ENCODE peak calls at places on chromosomes 2 and 18, in nine cellular contexts. I is mesothelial cell of epicardium, Z is omental fat pad, F is cardiac fibroblast, W is cardiac muscle cell, L is tibial nerve, J is RWPE1, G is Panc1, Y is H1. A is an unnamed sample.

GRCh38 chr2:32858713-32859112 is 88.0 kb upstream of the LTBP1 start:
- DNase-seq in W (no peak), I (no peak), G (no peak), L (no peak), F (no peak), Y (no peak), Z (no peak), J (no peak), A (no peak)

GRCh38 chr2:49251251-49251650 is 96.9 kb upstream of the FSHR start:
- DNase-seq in G (no peak), Z (no peak), F (no peak), I (no peak), L (no peak), Y (no peak), J (no peak), W (no peak), A (no peak)

GRCh38 chr2:232889876-232890401 is 19.9 kb downstream of the SNORC start:
- DNase-seq in W (no peak), Z (no peak), J (no peak), I (no peak), G (no peak), F (no peak), Y (no peak), L (no peak), A (no peak)

GRCh38 chr18:75802681-75803080 is 375.2 kb upstream of the SMIM21 start:
- DNase-seq in F (no peak), Y (no peak), W (no peak), Z (no peak), I (no peak), L (no peak), G (no peak), J (no peak), A (no peak)

GRCh38 chr2:112754562-112754961 is 9.8 kb downstream of the CKAP2L start:
- DNase-seq in J (no peak), L (no peak), I (no peak), G (no peak), Y (no peak), W (no peak), Z (no peak), F (no peak), A (no peak)

GRCh38 chr2:4340536-4340935 is 637.2 kb downstream of the DCDC2C start:
- DNase-seq in G (no peak), J (no peak), Y (no peak), I (no peak), Z (no peak), F (no peak), W (no peak), L (no peak), A (peak)

GRCh38 chr2:85273732-85274731 is 53.8 kb downstream of the TGOLN2 start:
- DNase-seq in L (no peak), J (peak), F (peak), Z (no peak), G (no peak), Y (no peak), W (peak), I (peak), A (peak)

GRCh38 chr2:135851858-135852257 is 14.9 kb upstream of the LCT start:
- DNase-seq in F (no peak), I (no peak), L (no peak), G (no peak), Y (no peak), J (no peak), Z (no peak), W (no peak), A (no peak)

GRCh38 chr2:203578511-203579130 is 43.5 kb upstream of the RAPH1 start:
- DNase-seq in G (no peak), Z (no peak), W (no peak), J (no peak), I (no peak), Y (no peak), F (no peak), L (no peak), A (no peak)

GRCh38 chr18:32919799-32920198 is 147.0 kb upstream of the KLHL14 start:
- DNase-seq in J (peak), I (no peak), W (no peak), L (no peak), Y (peak), F (no peak), Z (no peak), G (no peak), A (peak)

GRCh38 chr2:128303911-128304310 is 14.8 kb downstream of the HS6ST1 start:
- DNase-seq in J (no peak), I (no peak), Y (no peak), W (no peak), L (no peak), Z (no peak), F (no peak), G (no peak), A (no peak)

GRCh38 chr2:43939695-43940094 is 56.1 kb downstream of the LRPPRC start:
- DNase-seq in J (no peak), Y (no peak), I (no peak), W (no peak), F (no peak), L (no peak), G (no peak), Z (no peak), A (no peak)

GRCh38 chr2:17979707-17980106 is 101.2 kb downstream of the KCNS3 start:
- DNase-seq in I (no peak), Z (no peak), G (no peak), W (no peak), L (no peak), F (no peak), J (no peak), Y (no peak), A (no peak)

GRCh38 chr2:165268751-165269150 is 29.5 kb downstream of the SCN2A start:
- DNase-seq in G (no peak), Y (no peak), Z (no peak), L (no peak), F (no peak), I (no peak), J (no peak), W (no peak), A (no peak)

GRCh38 chr2:234834228-234834923 is 117.4 kb upstream of the SH3BP4 start:
- DNase-seq in J (no peak), Y (no peak), W (peak), I (no peak), Z (no peak), F (no peak), G (no peak), L (no peak), A (no peak)

GRCh38 chr2:127187831-127188230 is 32.3 kb downstream of the CYP27C1 start:
- DNase-seq in J (no peak), W (no peak), F (no peak), Z (no peak), G (no peak), L (no peak), Y (no peak), I (no peak), A (no peak)

GRCh38 chr2:64105676-64106461 is 38.4 kb downstream of the PELI1 start:
- DNase-seq in J (no peak), I (no peak), G (no peak), Z (no peak), W (no peak), F (no peak), Y (no peak), L (no peak), A (no peak)

GRCh38 chr2:74333175-74333574 is 10.0 kb downstream of the SLC4A5 start:
- DNase-seq in G (no peak), I (no peak), Z (no peak), W (peak), Y (no peak), F (peak), L (no peak), J (no peak), A (peak)

GRCh38 chr2:107320881-107321280 is 434.9 kb upstream of the ST6GAL2 start:
- DNase-seq in W (no peak), G (no peak), L (no peak), J (no peak), Z (no peak), Y (no peak), F (no peak), I (no peak), A (no peak)

GRCh38 chr2:13121096-13121495 is 404.4 kb downstream of the TRIB2 start:
- DNase-seq in J (no peak), Y (no peak), G (no peak), F (no peak), L (no peak), W (no peak), Z (no peak), I (no peak), A (no peak)

DNA sequence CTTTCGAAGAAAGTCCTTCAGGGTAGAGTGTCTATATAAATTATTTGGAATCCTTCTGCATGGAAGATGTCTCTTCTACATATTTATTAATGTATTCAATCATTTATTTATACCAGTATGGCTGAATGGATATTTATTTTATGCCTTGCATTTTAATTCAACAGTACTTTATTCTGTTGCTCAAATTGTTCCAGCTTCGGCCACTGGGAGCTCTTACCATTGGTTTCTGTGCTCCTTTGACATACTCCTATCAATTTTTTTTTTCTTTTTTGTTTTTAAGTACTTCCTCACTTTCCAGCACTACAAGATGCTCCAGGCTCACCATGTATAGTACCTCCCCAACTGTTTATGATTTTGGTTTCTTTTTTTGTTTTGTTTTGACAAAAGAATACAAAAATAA is 39.4 kb upstream of the WIPF1 start:
- DNase-seq in J (no peak), F (no peak), G (no peak), Y (no peak), W (no peak), L (no peak), Z (no peak), I (no peak), A (no peak)
- TF ChIP-seq CTCF in J (no peak), F (no peak), G (no peak), Y (no peak), W (no peak), L (no peak), Z (no peak), I (no peak), A (no peak)

GRCh38 chr2:19746611-19747309 is 155.0 kb downstream of the TTC32 start:
- DNase-seq in J (peak), F (peak), Y (peak), Z (no peak), W (peak), I (no peak), L (no peak), G (no peak), A (peak)
- TF ChIP-seq CTCF in J (no peak), F (peak), Y (peak), Z (no peak), W (peak), I (no peak), L (no peak), G (peak), A (peak)

GRCh38 chr2:196635156-196635555 is 4.4 kb upstream of the CCDC150 start:
- DNase-seq in Z (no peak), W (peak), F (peak), J (no peak), Y (no peak), L (no peak), I (no peak), G (no peak), A (no peak)

GRCh38 chr2:196640031-196640548 is 575 bp downstream of the CCDC150 start:
- DNase-seq in J (no peak), L (no peak), G (no peak), Y (no peak), W (no peak), F (no peak), Z (no peak), I (no peak), A (peak)

GRCh38 chr2:196638765-196639164 is 750 bp upstream of the CCDC150 start:
- DNase-seq in I (no peak), J (no peak), Y (no peak), L (no peak), W (no peak), Z (no peak), G (no peak), F (no peak), A (no peak)

GRCh38 chr2:196639180-196640030 is at the start of gene CCDC150:
- DNase-seq in G (peak), I (peak), W (peak), Z (peak), F (peak), L (peak), J (peak), Y (peak), A (peak)
- TF ChIP-seq CTCF in G (peak), I (no peak), W (peak), Z (no peak), F (peak), L (peak), J (no peak), Y (peak), A (no peak)

GRCh38 chr18:63757541-63757940 is 17.7 kb upstream of the SERPINB7 start:
- DNase-seq in J (no peak), Z (no peak), Y (no peak), G (no peak), W (no peak), L (no peak), I (no peak), F (no peak), A (no peak)
- TF ChIP-seq CTCF in J (no peak), Z (no peak), Y (no peak), G (no peak), W (no peak), L (no peak), I (no peak), F (no peak), A (no peak)

GRCh38 chr2:99180755-99181647 is at the start of the genes MITD1 and MRPL30:
- DNase-seq in I (peak), G (peak), Y (peak), L (peak), F (peak), Z (peak), J (peak), W (peak), A (peak)
- TF ChIP-seq CTCF in I (no peak), G (no peak), Y (no peak), L (peak), F (no peak), Z (no peak), J (no peak), W (no peak), A (no peak)

DNA sequence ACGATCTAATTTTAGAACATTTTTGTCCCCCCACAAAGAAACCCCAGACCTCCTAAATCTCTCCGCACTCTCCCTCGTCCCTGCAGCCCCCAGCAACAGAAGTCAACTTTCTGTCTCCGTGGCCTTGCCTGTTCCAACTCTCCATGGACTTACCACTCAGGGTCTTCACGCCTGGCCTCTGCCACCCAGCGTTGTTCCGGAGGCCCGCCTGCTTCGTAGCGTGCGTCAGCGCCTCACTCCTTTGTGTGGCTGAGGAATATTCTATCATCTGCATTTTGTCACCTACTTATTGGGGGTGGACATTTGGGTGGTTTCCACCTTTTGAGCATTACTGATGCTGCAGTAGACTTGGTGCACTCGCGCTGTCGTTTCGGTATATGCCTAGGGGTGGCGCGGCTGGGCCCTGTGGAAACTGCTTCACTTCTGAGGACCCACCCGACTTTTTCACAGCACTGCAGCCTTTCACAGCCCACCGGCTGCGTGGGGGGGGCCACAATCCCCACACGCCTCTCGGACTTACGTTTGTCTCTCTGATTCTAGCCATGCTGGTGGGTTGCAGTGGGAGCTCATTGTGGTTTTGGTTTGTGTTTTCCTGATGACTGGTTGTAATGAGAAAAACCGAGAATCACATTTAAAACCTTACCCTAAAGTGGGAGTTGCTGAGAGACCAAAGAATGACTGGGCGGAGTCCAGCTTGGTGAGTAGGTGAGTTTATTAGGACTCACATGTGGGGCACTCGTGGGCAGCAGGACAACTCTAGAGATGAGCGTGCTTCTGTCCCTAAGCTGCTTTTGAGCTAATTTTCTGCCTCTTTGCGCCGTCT is 1.4 kb upstream of the HSBP1L1 start:
- DNase-seq in F (no peak), J (no peak), Z (peak), Y (no peak), I (no peak), L (no peak), W (no peak), G (no peak), A (no peak)
- TF ChIP-seq CTCF in F (no peak), J (no peak), Z (no peak), Y (no peak), I (no peak), L (no peak), W (no peak), G (no peak), A (no peak)

GRCh38 chr2:170324640-170325046 is 146.7 kb downstream of the MYO3B start:
- DNase-seq in F (peak), I (no peak), Y (peak), Z (no peak), J (peak), G (peak), L (no peak), W (peak), A (peak)
- TF ChIP-seq CTCF in F (peak), I (peak), Y (peak), Z (no peak), J (peak), G (peak), L (peak), W (peak), A (peak)

DNA sequence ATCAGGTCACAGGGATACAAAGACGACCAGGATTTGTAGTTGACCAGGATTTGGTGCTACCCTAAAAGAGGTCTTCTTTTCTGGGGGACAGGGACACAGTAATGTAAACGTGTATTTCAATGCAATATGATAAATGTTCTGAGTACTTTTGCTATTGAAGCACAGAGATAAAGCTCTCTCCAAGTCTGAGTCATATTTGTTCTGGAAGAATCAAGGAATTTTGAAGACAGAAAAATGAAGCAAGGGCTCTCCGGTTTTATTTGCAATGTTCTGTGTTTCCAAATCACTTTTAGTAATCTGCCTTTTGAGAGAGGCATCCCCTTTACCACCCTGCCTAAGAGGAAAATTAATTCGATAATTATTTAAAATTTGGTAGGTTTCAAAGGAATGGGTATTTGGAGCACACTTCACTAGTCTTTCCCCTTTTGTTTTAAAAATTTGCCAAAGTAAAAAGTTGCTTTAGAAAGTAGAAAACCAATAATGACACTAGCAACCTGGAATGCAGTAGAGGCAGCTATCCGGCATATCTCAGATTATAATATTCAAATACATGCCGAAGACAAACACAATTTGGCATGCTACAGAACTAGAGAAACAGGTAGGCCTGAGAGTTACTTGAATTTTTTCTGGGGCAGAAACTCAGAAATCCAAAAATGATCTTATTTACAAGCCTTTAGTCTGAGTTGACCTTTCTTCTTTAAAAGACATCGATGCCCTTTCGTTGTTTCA is 82.7 kb downstream of the MREG start:
- DNase-seq in I (no peak), G (no peak), J (peak), L (no peak), F (peak), W (peak), Y (no peak), Z (no peak), A (peak)
- TF ChIP-seq CTCF in I (no peak), G (no peak), J (no peak), L (no peak), F (no peak), W (no peak), Y (no peak), Z (no peak), A (no peak)